ENCODE peak calls at places on chromosome 2, in ten cellular contexts. Q is retinal pigment epithelial cell; C is lower lobe of right lung; V is SIG-M5; M is naive thymus-derived CD8-positive, alpha-beta T cell; K is activated T-cell treated with anti-CD3 and anti-CD28 coated beads, Interleukin-2, amount 50 U/mL, for 72 hours; G is activated naive CD4-positive, alpha-beta T cell; B is stimulated activated CD8-positive, alpha-beta memory T cell treated with anti-CD3 and anti-CD28 coated beads, Interleukin-15, amount 100 ng/mL, for 1 hour; F is endothelial cell; I is EL. L is an unnamed sample.

GRCh38 chr2:160963957-160964356 is 196.3 kb upstream of the TANK start:
- DNase-seq in Q (no peak), C (no peak), V (no peak), M (no peak), K (no peak), G (no peak), B (no peak), F (no peak), I (no peak), L (no peak)

GRCh38 chr2:151481744-151482143 is 72.0 kb downstream of the RIF1 start:
- DNase-seq in Q (no peak), C (no peak), V (no peak), M (no peak), K (peak; percentile 56), G (no peak), B (no peak), F (no peak), I (no peak), L (no peak)

GRCh38 chr2:217057773-217058172 is 197.9 kb upstream of the TNP1 start:
- DNase-seq in Q (no peak), C (no peak), V (no peak), M (no peak), K (no peak), G (no peak), B (no peak), F (no peak), I (no peak), L (no peak)

GRCh38 chr2:181988154-181988924 is 2.7 kb downstream of the PPP1R1C start:
- DNase-seq in Q (no peak), C (no peak), V (no peak), M (no peak), K (no peak), G (no peak), B (no peak), F (no peak), I (peak; percentile 23), L (no peak)

GRCh38 chr2:238346539-238346938 is 26.2 kb downstream of the TRAF3IP1 start:
- DNase-seq in Q (no peak), C (no peak), V (no peak), M (no peak), K (no peak), G (no peak), B (no peak), F (no peak), I (no peak), L (no peak)

GRCh38 chr2:188291617-188292445 is at the start of gene GULP1:
- DNase-seq in Q (no peak), C (peak; percentile 81), V (no peak), M (no peak), K (peak; percentile 2), G (no peak), B (no peak), F (peak; percentile 82), I (peak; percentile 82), L (peak; percentile 83)

GRCh38 chr2:58202409-58202808 is 38.7 kb downstream of the FANCL start:
- DNase-seq in Q (no peak), C (no peak), V (no peak), M (no peak), K (no peak), G (no peak), B (no peak), F (no peak), I (no peak), L (no peak)

GRCh38 chr2:6679481-6679880 is 186.2 kb downstream of the CMPK2 start:
- DNase-seq in Q (no peak), C (no peak), V (no peak), M (no peak), K (no peak), G (no peak), B (no peak), F (no peak), I (no peak), L (no peak)

GRCh38 chr2:239544141-239544800 is 143.5 kb upstream of the HDAC4 start:
- DNase-seq in Q (no peak), C (no peak), V (no peak), M (no peak), K (no peak), G (no peak), B (no peak), F (no peak), I (no peak), L (peak; percentile 2)

GRCh38 chr2:64654063-64654811 is 524 bp upstream of the SERTAD2 start:
- DNase-seq in Q (peak; percentile 64), C (peak; percentile 91), V (no peak), M (peak; percentile 79), K (peak; percentile 72), G (peak; percentile 53), B (no peak), F (peak; percentile 68), I (peak; percentile 93), L (no peak)

L was measured in glutamatergic neuron.